ENCODE peak calls at places on chromosomes 12 and 14, in eight cellular contexts. D is psoas muscle, Y is lower lobe of right lung, C is heart right ventricle, J is cardiac muscle cell, A is prostate gland, P is suprapubic skin, R is H9. G is an unnamed sample.
A peak's percentile ranks its signal among the peaks of the same experiment; 100 is the strongest.

GRCh38 chr14:65134651-65135579 is 32.6 kb upstream of the MAX start:
- DNase-seq in D (no peak), Y (no peak), C (no peak), J (no peak), A (no peak), P (peak; percentile 4), R (no peak), G (no peak)

GRCh38 chr14:64506751-64507150 is 2.2 kb downstream of the ZBTB1 start:
- DNase-seq in D (no peak), Y (no peak), C (no peak), J (no peak), A (no peak), P (no peak), R (no peak), G (no peak)

GRCh38 chr14:96582995-96583394 is 80.8 kb downstream of the PAPOLA start:
- DNase-seq in D (no peak), Y (no peak), C (no peak), J (no peak), A (no peak), P (no peak), R (peak; percentile 21), G (no peak)

GRCh38 chr14:106506901-106507305 is 980.5 kb downstream of the TMEM121 start:
- DNase-seq in D (no peak), Y (no peak), C (no peak), J (no peak), A (no peak), P (no peak), R (no peak), G (no peak)

GRCh38 chr14:76784881-76785280 is 23.6 kb downstream of the VASH1 start:
- DNase-seq in D (peak; percentile 85), Y (peak; percentile 72), C (peak; percentile 91), J (peak; percentile 88), A (no peak), P (no peak), R (peak; percentile 90), G (peak; percentile 86)

GRCh38 chr14:87306770-87307169 is 686.2 kb downstream of the GALC start:
- DNase-seq in D (no peak), Y (no peak), C (no peak), J (no peak), A (no peak), P (no peak), R (no peak), G (no peak)

GRCh38 chr12:65215449-65215848 is 46.1 kb downstream of the LEMD3 start:
- DNase-seq in D (no peak), Y (no peak), C (no peak), J (no peak), A (no peak), P (no peak), R (no peak), G (no peak)

GRCh38 chr12:50275545-50275944 is 7.8 kb downstream of the LIMA1 start:
- DNase-seq in D (no peak), Y (no peak), C (peak; percentile 77), J (peak; percentile 26), A (no peak), P (no peak), R (no peak), G (no peak)

GRCh38 chr12:18275974-18276373 is 14.7 kb downstream of the PIK3C2G start:
- DNase-seq in D (no peak), Y (no peak), C (no peak), J (no peak), A (no peak), P (no peak), R (no peak), G (no peak)

GRCh38 chr12:6201199-6201608 is 1.0 kb downstream of the CD9 start:
- DNase-seq in D (peak; percentile 62), Y (peak; percentile 68), C (no peak), J (no peak), A (peak; percentile 74), P (no peak), R (peak; percentile 71), G (peak; percentile 49)

GRCh38 chr14:61500046-61500445 is 178.7 kb downstream of the PRKCH start:
- DNase-seq in D (no peak), Y (no peak), C (no peak), J (no peak), A (no peak), P (no peak), R (no peak), G (no peak)

GRCh38 chr12:101172316-101172715 is 37.7 kb downstream of the SLC5A8 start:
- DNase-seq in D (no peak), Y (no peak), C (no peak), J (peak; percentile 6), A (no peak), P (no peak), R (peak; percentile 86), G (no peak)

GRCh38 chr12:53452159-53453077 is 516 bp downstream of the PCBP2 start:
- DNase-seq in D (peak; percentile 96), Y (peak; percentile 91), C (peak; percentile 93), J (peak; percentile 94), A (peak; percentile 77), P (peak; percentile 89), R (peak; percentile 89), G (peak; percentile 80)

GRCh38 chr12:96908170-96908675 is 1.2 kb downstream of the NEDD1 start:
- DNase-seq in D (no peak), Y (no peak), C (no peak), J (no peak), A (no peak), P (no peak), R (no peak), G (no peak)

GRCh38 chr12:121958521-121959240 is 40.3 kb downstream of the CFAP251 start:
- DNase-seq in D (no peak), Y (no peak), C (no peak), J (peak; percentile 14), A (no peak), P (no peak), R (no peak), G (no peak)

GRCh38 chr14:54169254-54169924 is 212.8 kb upstream of the BMP4 start:
- DNase-seq in D (no peak), Y (no peak), C (no peak), J (no peak), A (no peak), P (no peak), R (no peak), G (peak; percentile 46)

GRCh38 chr12:19166387-19166786 is 36.9 kb downstream of the PLEKHA5 start:
- DNase-seq in D (no peak), Y (no peak), C (no peak), J (no peak), A (peak; percentile 9), P (no peak), R (no peak), G (no peak)

GRCh38 chr14:85535316-85535715 is 5.4 kb downstream of the FLRT2 start:
- DNase-seq in D (no peak), Y (no peak), C (no peak), J (peak; percentile 32), A (no peak), P (no peak), R (no peak), G (no peak)

GRCh38 chr12:27969901-27970390 is 2.6 kb downstream of the PTHLH start:
- DNase-seq in D (peak; percentile 62), Y (peak; percentile 56), C (peak; percentile 37), J (peak; percentile 73), A (peak; percentile 56), P (peak; percentile 83), R (peak; percentile 84), G (peak; percentile 44)

GRCh38 chr12:42631507-42631906 is 42.0 kb upstream of the PRICKLE1 start:
- DNase-seq in D (no peak), Y (no peak), C (no peak), J (peak; percentile 30), A (no peak), P (no peak), R (no peak), G (no peak)

GRCh38 chr12:89238593-89238992 is 113.7 kb downstream of the DUSP6 start:
- DNase-seq in D (peak; percentile 56), Y (no peak), C (peak; percentile 60), J (no peak), A (no peak), P (no peak), R (no peak), G (no peak)

GRCh38 chr12:123058980-123059379 is 78.5 kb downstream of the ARL6IP4 start:
- DNase-seq in D (no peak), Y (no peak), C (no peak), J (no peak), A (no peak), P (no peak), R (no peak), G (no peak)
- H3K27ac ChIP-seq in D (peak overlapping the region; percentile 41), Y (peak overlapping the region; percentile 7), C (peak overlapping the region; percentile 75), J (peak overlapping the region; percentile 22), A (no peak overlapping the region), P (peak overlapping the region; percentile 41), R (no peak overlapping the region), G (no peak overlapping the region)

DNA sequence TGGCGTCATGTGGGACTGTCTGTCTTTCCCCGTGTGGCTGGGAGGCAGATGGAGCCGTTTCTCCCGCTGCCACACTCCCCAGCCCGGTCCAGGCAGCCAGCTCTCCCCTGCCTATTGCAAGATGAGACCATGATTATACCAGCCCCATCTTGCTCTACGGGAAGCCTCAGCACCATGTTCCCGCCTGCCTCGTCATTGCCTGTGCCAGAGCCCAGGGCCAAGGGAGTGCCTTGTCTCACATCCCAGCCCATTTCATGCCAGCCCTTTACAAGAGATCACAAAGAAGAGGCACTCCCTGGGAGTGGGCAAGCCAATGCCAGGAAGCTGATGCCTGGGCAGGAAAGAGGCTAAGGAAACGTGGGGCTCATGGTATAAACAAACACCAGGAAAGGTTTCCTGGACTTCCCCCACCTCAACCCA is 23.9 kb downstream of the GPR68 start:
- DNase-seq in D (no peak), Y (no peak), C (no peak), J (no peak), A (peak; percentile 69), P (no peak), R (no peak), G (peak; percentile 18)
- H3K27ac ChIP-seq in D (no peak overlapping the region), Y (peak overlapping the region; percentile 86), C (no peak overlapping the region), J (no peak overlapping the region), A (peak overlapping the region; percentile 15), P (peak overlapping the region; percentile 80), R (no peak overlapping the region), G (peak overlapping the region; percentile 93)

GRCh38 chr14:33938131-33938949 is 12.5 kb downstream of the EGLN3 start:
- DNase-seq in D (peak; percentile 88), Y (no peak), C (peak; percentile 81), J (peak; percentile 77), A (peak; percentile 58), P (no peak), R (peak; percentile 68), G (no peak)
- H3K27ac ChIP-seq in D (peak overlapping the region; percentile 77), Y (no peak overlapping the region), C (peak overlapping the region; percentile 48), J (peak overlapping the region; percentile 91), A (no peak overlapping the region), P (peak overlapping the region; percentile 40), R (peak overlapping the region; percentile 16), G (no peak overlapping the region)

GRCh38 chr12:44526655-44527199 is 349.4 kb downstream of the NELL2 start:
- DNase-seq in D (no peak), Y (no peak), C (no peak), J (no peak), A (no peak), P (no peak), R (no peak), G (no peak)

GRCh38 chr12:44523828-44524227 is 352.3 kb downstream of the NELL2 start:
- DNase-seq in D (no peak), Y (no peak), C (no peak), J (no peak), A (no peak), P (no peak), R (no peak), G (no peak)

GRCh38 chr12:44521702-44522101 is 354.4 kb downstream of the NELL2 start:
- DNase-seq in D (no peak), Y (no peak), C (no peak), J (no peak), A (no peak), P (no peak), R (no peak), G (no peak)

GRCh38 chr12:44531349-44531905 is 344.7 kb downstream of the NELL2 start:
- DNase-seq in D (no peak), Y (no peak), C (no peak), J (no peak), A (no peak), P (no peak), R (no peak), G (no peak)

GRCh38 chr12:44525806-44526654 is 350.1 kb downstream of the NELL2 start:
- DNase-seq in D (no peak), Y (no peak), C (no peak), J (no peak), A (no peak), P (no peak), R (no peak), G (no peak)
- H3K27ac ChIP-seq in D (no peak overlapping the region), Y (peak overlapping the region; percentile 1), C (no peak overlapping the region), J (peak overlapping the region; percentile 51), A (no peak overlapping the region), P (no peak overlapping the region), R (no peak overlapping the region), G (no peak overlapping the region)